ENCODE peak calls at places on chromosomes 2 and 18, in six cellular contexts. H, S, K, X, A and F are unnamed samples.
A peak's percentile ranks its signal among the peaks of the same experiment; 100 is the strongest.

GRCh38 chr2:38533757-38534545 is 68.8 kb downstream of the HNRNPLL start:
- DNase-seq in H (no peak), S (no peak), K (no peak), X (no peak), A (no peak), F (no peak)

GRCh38 chr2:102950547-102950946 is 188.7 kb downstream of the TMEM182 start:
- DNase-seq in H (no peak), S (no peak), K (peak; percentile 37), X (no peak), A (no peak), F (no peak)

GRCh38 chr2:20551231-20551944 is 99.5 kb downstream of the HS1BP3 start:
- DNase-seq in H (no peak), S (peak; percentile 60), K (no peak), X (no peak), A (peak; percentile 61), F (no peak)

GRCh38 chr2:127722807-127723206 is 21.5 kb downstream of the SFT2D3 start:
- DNase-seq in H (no peak), S (no peak), K (no peak), X (no peak), A (no peak), F (no peak)

GRCh38 chr2:50732796-50733195 is 299.1 kb downstream of the NRXN1 start:
- DNase-seq in H (no peak), S (no peak), K (no peak), X (no peak), A (no peak), F (no peak)

GRCh38 chr2:241703128-241703604 is 1.3 kb downstream of the ING5 start:
- DNase-seq in H (no peak), S (peak; percentile 10), K (peak; percentile 19), X (no peak), A (peak; percentile 56), F (no peak)

GRCh38 chr2:138028538-138028937 is 64.3 kb downstream of the HNMT start:
- DNase-seq in H (no peak), S (peak; percentile 5), K (no peak), X (no peak), A (no peak), F (no peak)

GRCh38 chr18:77052656-77053309 is 79.8 kb downstream of the MBP start:
- DNase-seq in H (no peak), S (no peak), K (no peak), X (no peak), A (no peak), F (no peak)

GRCh38 chr18:78784861-78785260 is 194.8 kb upstream of the SALL3 start:
- DNase-seq in H (no peak), S (no peak), K (no peak), X (no peak), A (no peak), F (no peak)

GRCh38 chr2:136207030-136207623 is 89.2 kb upstream of the CXCR4 start:
- DNase-seq in H (no peak), S (no peak), K (no peak), X (no peak), A (no peak), F (no peak)

GRCh38 chr2:109402980-109403840 is 210.6 kb downstream of the SEPTIN10 start:
- DNase-seq in H (no peak), S (no peak), K (no peak), X (no peak), A (no peak), F (no peak)

GRCh38 chr18:63264871-63265270 is 54.7 kb downstream of the BCL2 start:
- DNase-seq in H (no peak), S (no peak), K (no peak), X (no peak), A (no peak), F (no peak)

GRCh38 chr18:48540329-48541025 is 1.6 kb downstream of the CTIF start:
- DNase-seq in H (peak; percentile 84), S (peak; percentile 69), K (peak; percentile 29), X (peak; percentile 66), A (peak; percentile 92), F (peak; percentile 83)

GRCh38 chr18:80184243-80184772 is 63.0 kb downstream of the PARD6G start:
- DNase-seq in H (no peak), S (no peak), K (no peak), X (no peak), A (no peak), F (no peak)

GRCh38 chr2:173136614-173137013 is 61.0 kb downstream of the MAP3K20 start:
- DNase-seq in H (no peak), S (peak; percentile 18), K (no peak), X (no peak), A (no peak), F (no peak)

GRCh38 chr2:6960659-6961058 is 43.4 kb downstream of the RNF144A start:
- DNase-seq in H (no peak), S (peak; percentile 78), K (no peak), X (no peak), A (peak; percentile 68), F (peak; percentile 14)

GRCh38 chr18:3449702-3450357 is at the start of gene TGIF1:
- DNase-seq in H (peak; percentile 92), S (peak; percentile 76), K (peak; percentile 81), X (peak; percentile 82), A (peak; percentile 84), F (peak; percentile 93)

GRCh38 chr2:173221081-173221695 is 133.5 kb upstream of the CDCA7 start:
- DNase-seq in H (no peak), S (no peak), K (no peak), X (no peak), A (no peak), F (no peak)

GRCh38 chr18:45538444-45538843 is 76.8 kb upstream of the SLC14A2 start:
- DNase-seq in H (no peak), S (no peak), K (no peak), X (no peak), A (no peak), F (no peak)

GRCh38 chr2:88350641-88351601 is 101.6 kb downstream of the FOXI3 start:
- DNase-seq in H (peak; percentile 84), S (peak; percentile 19), K (peak; percentile 31), X (peak; percentile 93), A (peak; percentile 49), F (peak; percentile 72)

DNA sequence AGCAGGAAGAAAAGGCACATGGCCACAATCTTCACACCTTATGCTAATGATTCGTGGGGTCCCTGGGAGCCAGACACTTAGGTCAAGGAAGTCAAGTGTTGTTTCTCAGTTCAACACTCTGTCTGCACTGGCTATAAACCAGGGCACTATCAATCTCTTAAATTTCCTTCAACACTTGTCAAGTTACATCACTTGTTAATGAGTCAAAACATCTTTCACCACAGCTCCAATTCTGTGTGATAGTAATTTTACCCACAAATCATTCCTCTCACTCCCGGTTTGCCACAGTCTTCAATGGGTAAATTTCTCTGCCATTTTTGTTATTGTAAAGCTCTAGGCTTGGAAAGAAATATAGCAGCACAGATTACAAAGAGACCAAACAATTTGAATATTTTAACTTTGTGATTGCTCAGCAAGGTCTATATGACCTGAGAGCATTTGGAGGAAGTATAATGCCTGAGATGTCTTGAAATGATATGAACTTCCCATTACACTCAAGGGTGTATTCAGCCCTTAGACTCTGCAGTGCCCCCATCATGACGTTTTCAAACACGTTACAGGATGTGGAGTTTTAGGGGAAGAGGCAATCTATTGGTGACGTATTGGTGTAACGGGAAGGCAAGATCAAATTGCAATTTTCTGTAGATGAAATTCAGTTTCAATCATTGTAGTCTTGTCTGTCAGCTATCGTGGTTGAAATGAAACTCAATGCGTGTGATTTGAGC is 78.7 kb downstream of the ICOS start:
- DNase-seq in H (no peak), S (no peak), K (no peak), X (no peak), A (no peak), F (no peak)
- H3K4me1 ChIP-seq in H (no peaks in the 10 kb centered on the region), S (no peaks in the 10 kb centered on the region), K (peaks cover 29% of the 10 kb centered on the region), X (no peaks in the 10 kb centered on the region), A (no peaks in the 10 kb centered on the region), F (peaks cover 8% of the 10 kb centered on the region)

GRCh38 chr2:159713691-159714585 is 1.6 kb downstream of the MARCHF7 start:
- DNase-seq in H (no peak), S (peak; percentile 56), K (peak; percentile 75), X (no peak), A (peak; percentile 84), F (no peak)

GRCh38 chr2:159712929-159713575 is 746 bp downstream of the MARCHF7 start:
- DNase-seq in H (no peak), S (no peak), K (peak; percentile 7), X (peak; percentile 27), A (peak; percentile 62), F (no peak)

GRCh38 chr2:159715451-159715850 is 3.1 kb downstream of the MARCHF7 start:
- DNase-seq in H (no peak), S (no peak), K (peak; percentile 49), X (no peak), A (no peak), F (no peak)

GRCh38 chr2:159712194-159712928 is at the start of gene MARCHF7:
- DNase-seq in H (peak; percentile 96), S (peak; percentile 96), K (peak; percentile 94), X (peak; percentile 96), A (peak; percentile 99), F (peak; percentile 97)

GRCh38 chr2:159714586-159714930 is 2.3 kb downstream of the MARCHF7 start:
- DNase-seq in H (peak; percentile 27), S (no peak), K (no peak), X (no peak), A (no peak), F (no peak)
- H3K4me2 ChIP-seq in H (peak overlapping the region; percentile 87), S (peak overlapping the region; percentile 87), K (peak overlapping the region; percentile 97), X (peak overlapping the region; percentile 98), A (peak overlapping the region; percentile 97), F (peak overlapping the region; percentile 78)

DNA sequence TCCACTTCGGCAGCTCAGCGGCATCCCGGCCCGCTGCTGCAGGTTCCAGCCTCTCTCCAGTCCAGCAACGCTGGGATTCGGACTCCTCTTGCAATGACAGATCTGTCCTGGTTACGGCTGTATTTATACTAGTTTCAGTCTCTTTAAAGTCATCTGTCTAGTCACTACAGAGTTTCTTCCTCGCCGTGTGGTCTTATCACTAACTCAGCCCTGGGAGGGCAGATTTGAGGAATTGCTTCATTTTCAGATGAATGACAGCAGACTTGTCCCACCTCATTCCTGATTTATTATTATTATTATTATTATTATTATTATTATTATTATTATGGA is 2.2 kb downstream of the KLHL29 start:
- DNase-seq in H (no peak), S (no peak), K (no peak), X (no peak), A (no peak), F (no peak)
- TF ChIP-seq EZH2 in H (no peak), S (peak; percentile 8), K (no peak), X (peak; percentile 1), A (no peak), F (peak; percentile 53)

GRCh38 chr2:9971890-9972289 is 20.4 kb downstream of the GRHL1 start:
- DNase-seq in H (no peak), S (no peak), K (no peak), X (no peak), A (no peak), F (no peak)
- H3K4me1 ChIP-seq in H (peaks cover 46% of the 10 kb centered on the region), S (peaks cover 37% of the 10 kb centered on the region), K (peaks cover 63% of the 10 kb centered on the region), X (no peaks in the 10 kb centered on the region), A (peaks cover 54% of the 10 kb centered on the region), F (peaks cover 20% of the 10 kb centered on the region)

GRCh38 chr18:26406854-26407517 is 141.4 kb downstream of the KCTD1 start:
- DNase-seq in H (no peak), S (no peak), K (no peak), X (no peak), A (no peak), F (no peak)
- H3K4me2 ChIP-seq in H (no peak overlapping the region), S (no peak overlapping the region), K (no peak overlapping the region), X (no peak overlapping the region), A (no peak overlapping the region), F (no peak overlapping the region)

GRCh38 chr18:11147371-11147860 is 2.0 kb downstream of the PIEZO2 start:
- DNase-seq in H (no peak), S (no peak), K (no peak), X (peak; percentile 68), A (no peak), F (peak; percentile 45)
- TF ChIP-seq EZH2 in H (no peak), S (peak; percentile 13), K (no peak), X (peak; percentile 9), A (no peak), F (no peak)